ENCODE peak calls at places on chromosomes 11 and 22, in seven cellular contexts. L, K, W, Z, V, J and I are unnamed samples.

GRCh38 chr22:42353883-42354727 is 78.1 kb downstream of the NFAM1 start:
- DNase-seq in L (no peak), K (no peak), V (no peak), J (no peak), Z (no peak), W (no peak), I (no peak)

GRCh38 chr11:119374632-119375394 is 6.7 kb downstream of the USP2 start:
- DNase-seq in L (no peak), W (peak), Z (no peak), K (no peak), J (peak), V (no peak), I (peak)

GRCh38 chr11:32297629-32298028 is 137.7 kb downstream of the WT1 start:
- DNase-seq in L (no peak), V (no peak), J (no peak), K (no peak), W (no peak), Z (no peak), I (peak)

GRCh38 chr22:28180804-28181203 is 261.7 kb upstream of the PITPNB start:
- DNase-seq in W (no peak), J (no peak), K (no peak), Z (no peak), L (no peak), V (no peak), I (no peak)

GRCh38 chr11:32333335-32333991 is 101.9 kb downstream of the WT1 start:
- DNase-seq in J (peak), V (peak), Z (peak), W (peak), K (peak), L (no peak), I (peak)

GRCh38 chr11:39374963-39375698 is 2084.3 kb downstream of the LRRC4C start:
- DNase-seq in Z (no peak), J (no peak), V (no peak), K (no peak), W (no peak), L (no peak), I (no peak)

GRCh38 chr11:69947772-69948255 is 128.6 kb upstream of the FGF3 start:
- DNase-seq in Z (peak), L (peak), V (no peak), K (no peak), W (no peak), J (peak), I (no peak)

GRCh38 chr11:72350752-72351151 is 83.6 kb downstream of the CLPB start:
- DNase-seq in W (no peak), Z (no peak), J (no peak), V (no peak), L (no peak), K (no peak), I (no peak)

GRCh38 chr22:49260681-49261580 is 566.7 kb downstream of the BRD1 start:
- DNase-seq in J (no peak), K (no peak), V (no peak), W (no peak), L (no peak), Z (no peak), I (no peak)

GRCh38 chr11:30451642-30452041 is 128.7 kb downstream of the ARL14EP start:
- DNase-seq in K (no peak), J (no peak), W (no peak), L (no peak), Z (no peak), V (no peak), I (no peak)

GRCh38 chr22:49517721-49518120 is 310.0 kb downstream of the BRD1 start:
- DNase-seq in J (no peak), K (no peak), V (no peak), Z (no peak), L (no peak), W (peak), I (no peak)

DNA sequence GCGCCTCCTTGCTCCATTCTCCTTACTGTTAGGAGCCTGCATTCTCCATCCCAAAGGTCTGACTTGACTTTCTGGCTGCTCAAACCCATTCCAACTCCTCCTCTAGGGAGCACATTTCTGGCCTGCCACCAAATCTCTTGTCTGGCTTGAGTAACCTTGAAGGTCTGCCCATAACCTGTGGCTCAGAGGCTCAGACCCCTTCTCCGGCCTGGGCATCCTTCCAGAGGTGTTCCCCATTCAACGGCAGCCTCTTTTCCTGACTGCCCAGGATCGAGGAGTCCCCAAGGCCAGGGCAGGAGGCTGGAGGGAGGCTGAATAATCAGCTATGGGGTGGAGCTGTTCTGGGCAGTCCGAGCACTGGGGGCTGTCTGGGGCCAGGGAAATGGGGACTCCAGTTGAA is 2.2 kb downstream of the RAD9A start:
- DNase-seq in V (no peak), W (no peak), J (no peak), K (no peak), Z (no peak), L (no peak), I (no peak)
- H3K27ac ChIP-seq in V (no peak), W (no peak), J (no peak), K (no peak), Z (no peak), L (no peak), I (no peak)

GRCh38 chr22:44289429-44290171 is 23.2 kb downstream of the SHISAL1 start:
- DNase-seq in L (peak), K (peak), Z (no peak), J (no peak), W (no peak), V (no peak), I (no peak)
- H3K27ac ChIP-seq in L (no peak), K (no peak), Z (no peak), J (no peak), W (no peak), V (no peak), I (no peak)

GRCh38 chr11:35525501-35526175 is at the start of gene PAMR1:
- DNase-seq in V (peak), W (no peak), L (peak), K (peak), J (peak), Z (peak), I (no peak)
- H3K27ac ChIP-seq in V (no peak), W (peak), L (peak), K (peak), J (no peak), Z (peak), I (peak)

DNA sequence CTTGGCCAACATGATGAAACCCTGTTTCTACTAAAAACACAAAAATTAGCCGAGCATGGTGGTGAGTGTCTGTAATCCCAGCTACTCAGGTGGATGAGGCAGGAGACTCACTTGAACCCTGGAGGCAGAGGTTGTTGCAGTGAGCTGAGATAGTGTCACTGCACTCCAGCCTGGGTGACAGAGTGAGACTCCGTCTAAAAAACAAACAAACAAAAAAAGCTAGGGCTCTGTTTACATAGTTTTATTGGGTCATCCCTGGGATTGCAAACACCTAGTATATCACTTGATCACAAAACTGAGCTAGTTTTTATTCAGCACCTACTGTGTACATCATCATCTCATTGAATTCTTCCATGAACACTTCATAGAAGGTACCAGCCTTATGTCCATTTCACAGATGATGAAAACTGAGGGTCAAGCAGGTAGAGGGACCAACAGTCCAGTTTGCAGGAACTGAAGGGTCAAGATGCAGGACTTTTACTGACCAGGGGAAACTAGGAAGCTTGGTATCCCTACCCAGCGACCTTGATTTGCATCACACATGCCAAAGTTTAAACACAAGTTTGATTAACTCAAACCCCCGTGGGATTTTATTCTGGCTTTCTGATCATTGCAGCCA is 9.2 kb upstream of the MRTFA start:
- DNase-seq in Z (no peak), V (no peak), W (no peak), J (no peak), L (no peak), K (no peak), I (no peak)
- H3K27ac ChIP-seq in Z (peak), V (no peak), W (no peak), J (no peak), L (no peak), K (no peak), I (no peak)

GRCh38 chr11:75851203-75851602 is 36.2 kb downstream of the UVRAG start:
- DNase-seq in V (no peak), Z (no peak), K (no peak), W (no peak), L (no peak), J (no peak), I (no peak)
- H3K27ac ChIP-seq in V (no peak), Z (no peak), K (no peak), W (peak), L (no peak), J (no peak), I (no peak)

GRCh38 chr11:61828629-61829407 is 718 bp downstream of the FADS2 start:
- DNase-seq in V (peak), L (peak), K (no peak), J (peak), Z (no peak), W (peak), I (peak)
- H3K27ac ChIP-seq in V (peak), L (no peak), K (peak), J (peak), Z (peak), W (peak), I (peak)

DNA sequence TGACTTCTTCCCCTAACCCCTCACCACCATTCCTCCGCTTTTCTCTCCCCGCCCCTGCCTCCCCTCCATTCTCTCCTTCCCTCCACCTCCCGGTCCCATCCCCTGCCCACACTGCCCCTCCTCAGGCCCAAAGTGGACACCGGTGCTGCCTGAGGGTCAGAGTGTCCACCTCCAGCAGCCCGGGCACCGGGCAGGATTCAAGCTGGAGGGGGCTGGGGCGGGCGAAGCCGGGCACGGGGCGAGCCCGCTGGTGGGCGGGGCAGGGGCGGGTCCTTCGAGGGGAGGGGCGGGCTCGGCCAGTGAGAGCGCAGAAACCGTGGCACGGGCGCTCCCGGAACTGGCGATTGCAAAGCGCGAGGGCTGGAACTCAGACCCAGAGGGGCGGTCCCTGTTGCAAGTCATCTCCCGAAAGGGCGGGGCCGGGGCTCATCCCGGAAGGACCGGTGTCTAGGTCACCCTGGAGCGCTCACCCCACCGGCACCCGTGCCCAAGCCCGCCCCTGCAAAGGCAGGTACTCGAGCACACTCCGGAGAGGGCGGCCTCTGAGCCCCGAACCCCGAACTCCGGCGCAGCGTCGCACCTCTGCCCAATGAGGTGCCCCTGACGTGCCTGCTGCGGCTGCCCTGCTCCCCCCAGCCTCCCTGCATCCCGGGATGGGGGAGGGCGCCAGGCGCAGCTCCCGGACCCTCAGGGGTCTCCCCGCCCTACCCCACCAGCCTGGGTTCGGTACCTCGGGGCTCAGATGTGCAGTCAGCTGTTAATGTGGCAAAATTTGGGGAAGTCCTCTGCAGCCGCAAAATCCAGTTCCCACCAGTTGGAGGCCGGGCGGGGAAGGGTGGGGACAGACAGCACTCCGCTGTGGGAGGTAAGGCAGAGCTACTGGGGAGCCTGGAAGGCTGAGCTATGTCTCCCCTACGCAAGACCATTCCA is 16.5 kb upstream of the CDKN1C start:
- DNase-seq in W (peak), Z (peak), K (peak), J (peak), V (peak), L (peak), I (peak)
- H3K27ac ChIP-seq in W (no peak), Z (peak), K (peak), J (peak), V (peak), L (peak), I (no peak)

DNA sequence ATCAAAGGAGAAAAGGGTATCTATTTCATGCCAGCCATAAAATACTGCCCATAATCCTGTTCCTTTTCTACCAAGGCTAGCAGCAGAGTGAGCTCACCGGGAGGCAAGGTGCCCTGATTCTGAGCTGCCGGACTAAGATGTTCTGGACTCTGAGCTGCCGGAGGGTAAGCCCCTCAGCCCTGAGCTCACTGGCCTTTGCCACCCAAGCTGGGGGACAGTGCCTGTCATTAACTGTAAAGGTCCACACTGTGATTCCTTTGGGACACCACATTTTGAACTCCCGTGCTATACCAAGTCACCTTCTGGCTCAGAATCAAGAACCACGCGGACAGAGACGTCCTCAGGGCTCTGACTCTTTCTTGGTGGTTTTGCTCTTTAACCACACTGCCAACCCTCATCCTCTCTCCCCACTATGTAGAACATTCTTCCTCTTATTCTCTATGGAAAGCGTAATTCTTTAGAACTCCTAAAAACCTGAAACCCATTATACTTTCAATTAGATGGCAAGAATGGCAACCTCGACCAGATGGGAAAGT is 88.4 kb upstream of the BID start:
- DNase-seq in J (no peak), K (no peak), L (no peak), W (no peak), V (no peak), Z (no peak), I (no peak)
- H3K27ac ChIP-seq in J (no peak), K (no peak), L (no peak), W (no peak), V (no peak), Z (no peak), I (no peak)

GRCh38 chr22:45683248-45683647 is 11.6 kb downstream of the ATXN10 start:
- DNase-seq in V (no peak), W (no peak), K (no peak), J (no peak), L (no peak), Z (no peak), I (no peak)

GRCh38 chr22:45684169-45684568 is 12.5 kb downstream of the ATXN10 start:
- DNase-seq in Z (no peak), V (no peak), K (no peak), L (no peak), J (no peak), W (no peak), I (no peak)

GRCh38 chr22:45682069-45682468 is 10.4 kb downstream of the ATXN10 start:
- DNase-seq in K (no peak), L (peak), J (no peak), V (no peak), Z (no peak), W (no peak), I (no peak)

GRCh38 chr22:45684752-45685359 is 13.2 kb downstream of the ATXN10 start:
- DNase-seq in L (no peak), Z (no peak), J (no peak), W (no peak), V (no peak), K (no peak), I (no peak)

GRCh38 chr22:45683680-45684079 is 12.0 kb downstream of the ATXN10 start:
- DNase-seq in L (no peak), Z (no peak), J (no peak), V (no peak), K (no peak), W (no peak), I (no peak)
- H3K27ac ChIP-seq in L (peak), Z (no peak), J (no peak), V (no peak), K (no peak), W (no peak), I (no peak)